ENCODE peak calls at places on chromosomes 16 and 17, in four cellular contexts. L, B, Z and F are unnamed samples.

GRCh38 chr16:69865701-69866100 is 85.4 kb upstream of the CLEC18A start:
- DNase-seq in L (no peak), B (peak), Z (no peak), F (peak)

GRCh38 chr17:46783031-46783593 is 35.4 kb downstream of the WNT3 start:
- DNase-seq in Z (no peak), L (no peak), B (no peak), F (peak)

GRCh38 chr17:20206591-20206990 is 197.4 kb downstream of the SPECC1 start:
- DNase-seq in L (no peak), Z (no peak), B (peak), F (peak)

GRCh38 chr17:79836952-79837887 is 2.0 kb downstream of the CBX4 start:
- DNase-seq in L (no peak), Z (no peak), B (peak), F (peak)

GRCh38 chr16:57042157-57043111 is 49.9 kb upstream of the CPNE2 start:
- DNase-seq in Z (no peak), B (no peak), L (no peak), F (peak)

GRCh38 chr17:7864995-7865650 is 7.3 kb downstream of the CYB5D1 start:
- DNase-seq in Z (no peak), L (no peak), B (no peak), F (no peak)

GRCh38 chr17:69434164-69434579 is 19.7 kb downstream of the MAP2K6 start:
- DNase-seq in B (peak), Z (no peak), L (no peak), F (peak)

GRCh38 chr16:29743475-29743826 is 2.3 kb downstream of the C16orf54 start:
- DNase-seq in Z (no peak), B (no peak), L (no peak), F (no peak)

GRCh38 chr17:63366238-63366561 is 79.9 kb downstream of the CYB561 start:
- DNase-seq in L (no peak), Z (no peak), B (no peak), F (no peak)